ENCODE peak calls at places on chromosomes 11 and 22, in eight cellular contexts. R, I, E, P, V, Y, G and M are unnamed samples.

GRCh38 chr22:43017525-43018290 is 2.8 kb upstream of the PACSIN2 start:
- DNase-seq in R (no peak), I (no peak), E (no peak), P (no peak), V (no peak), Y (no peak), G (no peak), M (no peak)

GRCh38 chr11:76230392-76230791 is 24.1 kb upstream of the WNT11 start:
- DNase-seq in R (no peak), I (no peak), E (no peak), P (no peak), V (no peak), Y (no peak), G (no peak), M (no peak)

GRCh38 chr22:41574847-41575381 is 14.1 kb downstream of the CSDC2 start:
- DNase-seq in R (no peak), I (no peak), E (no peak), P (no peak), V (no peak), Y (peak; percentile 34), G (no peak), M (no peak)

GRCh38 chr11:78803995-78804394 is 229.3 kb upstream of the NARS2 start:
- DNase-seq in R (no peak), I (no peak), E (no peak), P (no peak), V (no peak), Y (no peak), G (no peak), M (no peak)

GRCh38 chr11:87739766-87740165 is 435.5 kb downstream of the RAB38 start:
- DNase-seq in R (no peak), I (no peak), E (no peak), P (no peak), V (no peak), Y (no peak), G (no peak), M (no peak)

GRCh38 chr11:64430570-64430969 is 71.6 kb downstream of the RPS6KA4 start:
- DNase-seq in R (no peak), I (no peak), E (no peak), P (no peak), V (no peak), Y (no peak), G (no peak), M (no peak)

GRCh38 chr11:12329797-12330196 is 47.6 kb upstream of the PARVA start:
- DNase-seq in R (no peak), I (no peak), E (no peak), P (no peak), V (no peak), Y (no peak), G (no peak), M (no peak)

GRCh38 chr11:62444271-62444833 is 25.5 kb downstream of the SCGB1A1 start:
- DNase-seq in R (peak; percentile 68), I (no peak), E (no peak), P (peak; percentile 16), V (no peak), Y (no peak), G (no peak), M (no peak)

GRCh38 chr22:43094551-43094950 is 5.4 kb upstream of the TTLL1 start:
- DNase-seq in R (no peak), I (no peak), E (no peak), P (no peak), V (no peak), Y (no peak), G (no peak), M (no peak)

GRCh38 chr11:6611092-6612007 is 666 bp downstream of the TAF10 start:
- DNase-seq in R (peak; percentile 44), I (no peak), E (peak; percentile 61), P (no peak), V (peak; percentile 38), Y (peak; percentile 45), G (no peak), M (no peak)

GRCh38 chr11:9625728-9626127 is 38.1 kb upstream of the SWAP70 start:
- DNase-seq in R (peak; percentile 14), I (no peak), E (no peak), P (no peak), V (no peak), Y (no peak), G (no peak), M (no peak)

GRCh38 chr11:131980878-131981668 is 610.7 kb downstream of the NTM start:
- DNase-seq in R (no peak), I (no peak), E (no peak), P (no peak), V (no peak), Y (no peak), G (no peak), M (no peak)

GRCh38 chr11:73200256-73200655 is 17.8 kb upstream of the P2RY2 start:
- DNase-seq in R (no peak), I (no peak), E (no peak), P (no peak), V (peak; percentile 54), Y (no peak), G (no peak), M (no peak)

GRCh38 chr11:115297330-115297729 is 206.9 kb downstream of the CADM1 start:
- DNase-seq in R (no peak), I (no peak), E (no peak), P (no peak), V (no peak), Y (no peak), G (no peak), M (no peak)

GRCh38 chr11:125588505-125588904 is 4.1 kb upstream of the STT3A start:
- DNase-seq in R (peak; percentile 35), I (peak; percentile 16), E (no peak), P (no peak), V (no peak), Y (peak; percentile 39), G (no peak), M (no peak)

GRCh38 chr22:49650336-49651241 is 177.1 kb downstream of the BRD1 start:
- DNase-seq in R (no peak), I (no peak), E (no peak), P (no peak), V (no peak), Y (no peak), G (no peak), M (no peak)

GRCh38 chr11:115652094-115652493 is 147.9 kb upstream of the CADM1 start:
- DNase-seq in R (no peak), I (no peak), E (no peak), P (no peak), V (no peak), Y (no peak), G (no peak), M (no peak)

GRCh38 chr11:60844045-60844869 is 2.3 kb downstream of the CCDC86 start:
- DNase-seq in R (no peak), I (no peak), E (no peak), P (no peak), V (no peak), Y (peak; percentile 52), G (no peak), M (no peak)
- TF ChIP-seq EZH2 in R (no peak), I (no peak), E (no peak), P (no peak), V (no peak), Y (no peak), G (no peak), M (no peak)

DNA sequence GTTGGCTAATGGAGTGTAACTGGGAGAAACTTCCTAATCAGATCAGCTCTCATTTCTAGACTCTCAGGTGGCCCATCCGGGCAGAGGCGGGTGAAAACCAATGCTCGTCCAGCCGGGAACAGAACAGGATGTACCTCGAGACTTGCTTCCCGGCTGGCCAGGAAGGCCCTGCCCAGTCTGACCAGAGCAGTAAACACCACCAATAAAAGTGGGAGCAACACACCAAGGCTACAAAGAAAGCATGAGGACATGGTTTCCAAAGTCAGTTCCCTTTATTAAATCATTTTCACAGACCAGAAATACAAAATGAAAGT is 940 bp upstream of the TNKS1BP1 start:
- DNase-seq in R (peak; percentile 83), I (no peak), E (no peak), P (no peak), V (no peak), Y (no peak), G (no peak), M (no peak)
- TF ChIP-seq POLR2AphosphoS5 in R (peak; percentile 31), I (no peak), E (no peak), P (no peak), V (no peak), Y (no peak), G (no peak), M (no peak)

GRCh38 chr11:114296190-114296978 is at the start of gene NNMT:
- DNase-seq in R (peak; percentile 97), I (no peak), E (no peak), P (no peak), V (no peak), Y (no peak), G (no peak), M (no peak)

GRCh38 chr11:114295676-114296081 is 520 bp upstream of the NNMT start:
- DNase-seq in R (no peak), I (no peak), E (no peak), P (no peak), V (no peak), Y (no peak), G (no peak), M (no peak)

GRCh38 chr11:114298701-114299090 is 2.5 kb downstream of the NNMT start:
- DNase-seq in R (no peak), I (no peak), E (no peak), P (no peak), V (no peak), Y (no peak), G (no peak), M (no peak)

GRCh38 chr11:114297806-114298700 is 1.9 kb downstream of the NNMT start:
- DNase-seq in R (no peak), I (no peak), E (no peak), P (no peak), V (no peak), Y (peak; percentile 48), G (no peak), M (no peak)

DNA sequence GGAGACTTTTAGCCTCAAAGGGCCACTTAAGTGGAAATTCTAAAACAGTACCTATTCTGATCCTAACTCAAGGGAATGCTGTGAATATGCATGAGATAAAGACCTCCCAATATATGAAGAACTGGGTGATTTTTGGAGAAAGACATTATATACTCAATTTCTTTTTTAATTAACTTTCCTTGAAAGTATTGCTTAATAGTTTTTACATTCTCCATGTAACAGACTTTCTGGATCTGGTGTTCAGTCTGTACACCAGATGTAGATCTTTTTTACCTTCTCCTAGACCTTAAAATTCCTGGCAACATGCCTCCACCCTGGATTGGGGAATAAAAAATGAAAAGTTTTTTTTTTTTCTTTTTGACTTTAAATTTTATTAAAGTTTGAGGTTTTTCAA is 777 bp downstream of the NNMT start:
- DNase-seq in R (no peak), I (no peak), E (no peak), P (no peak), V (no peak), Y (no peak), G (no peak), M (no peak)
- H3K4me3 ChIP-seq in R (peak overlapping the region; percentile 85), I (no peak overlapping the region), E (no peak overlapping the region), P (no peak overlapping the region), V (no peak overlapping the region), Y (no peak overlapping the region), G (no peak overlapping the region), M (no peak overlapping the region)

DNA sequence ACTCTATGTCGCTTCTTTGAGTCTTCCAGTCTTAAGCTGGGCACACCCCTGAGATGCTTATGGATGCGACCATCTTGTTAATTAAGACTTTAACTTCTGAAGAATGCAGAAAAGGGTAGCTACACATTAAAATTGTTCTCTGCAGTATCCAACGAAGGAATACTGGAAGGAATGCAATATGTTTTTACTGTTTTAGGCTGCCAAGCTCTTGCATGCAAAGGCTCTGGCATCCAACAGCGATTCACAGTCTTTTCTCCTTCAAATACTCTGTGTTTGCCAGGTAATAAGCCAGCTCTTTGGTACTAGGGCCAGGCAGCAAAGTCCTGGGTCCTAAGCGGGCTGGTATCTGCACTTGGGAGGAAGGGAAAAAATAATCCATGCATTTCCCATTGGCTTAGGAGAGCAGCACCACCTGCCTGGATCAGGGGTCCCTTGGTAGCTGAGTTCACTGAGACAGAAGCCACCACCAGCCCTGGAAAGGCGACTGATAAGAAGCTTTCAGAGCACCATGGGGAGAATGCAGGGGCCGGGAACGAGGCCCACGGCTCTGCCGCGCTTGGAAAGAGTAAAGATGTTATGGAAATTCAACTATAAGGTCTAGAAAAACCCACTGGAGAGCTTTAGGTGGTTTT is 67.1 kb upstream of the CCND1 start:
- DNase-seq in R (no peak), I (no peak), E (no peak), P (no peak), V (no peak), Y (no peak), G (no peak), M (no peak)
- TF ChIP-seq EZH2 in R (no peak), I (no peak), E (no peak), P (no peak), V (no peak), Y (no peak), G (no peak), M (no peak)